ENCODE peak calls at places on chromosome 14, in four cellular contexts. Q is GM12865, K is fibroblast of lung, Y is dorsolateral prefrontal cortex. S is an unnamed sample.
A peak's percentile ranks its signal among the peaks of the same experiment; 100 is the strongest.

GRCh38 chr14:104357689-104358527 is 219.5 kb downstream of the KIF26A start:
- DNase-seq in Y (no peak), Q (no peak), K (no peak), S (no peak)

GRCh38 chr14:95953111-95953724 is 76.6 kb downstream of the TUNAR start:
- DNase-seq in Y (no peak), Q (no peak), K (peak; percentile 5), S (no peak)

GRCh38 chr14:97095269-97095668 is 298.1 kb downstream of the VRK1 start:
- DNase-seq in Q (no peak), Y (no peak), K (no peak), S (no peak)

GRCh38 chr14:76537912-76538647 is 162.1 kb downstream of the ESRRB start:
- DNase-seq in Y (no peak), Q (no peak), K (no peak), S (no peak)

GRCh38 chr14:91331761-91332447 is 85.7 kb downstream of the CCDC88C start:
- DNase-seq in Y (no peak), K (no peak), Q (no peak), S (no peak)

GRCh38 chr14:77186911-77187648 is 5.5 kb downstream of the TMEM63C start:
- DNase-seq in K (peak; percentile 93), Y (no peak), Q (no peak), S (no peak)

GRCh38 chr14:61101803-61102548 is 120.9 kb downstream of the SLC38A6 start:
- DNase-seq in K (peak; percentile 76), Q (peak; percentile 32), Y (no peak), S (no peak)

GRCh38 chr14:65224799-65225198 is 122.5 kb upstream of the MAX start:
- DNase-seq in Q (peak; percentile 54), Y (peak; percentile 28), K (no peak), S (no peak)

GRCh38 chr14:31261859-31262739 is 54.5 kb upstream of the HECTD1 start:
- DNase-seq in Y (no peak), K (peak; percentile 51), Q (peak; percentile 21), S (peak; percentile 23)

GRCh38 chr14:104469591-104469990 is 110.0 kb upstream of the C14orf180 start:
- DNase-seq in Q (no peak), Y (no peak), K (no peak), S (no peak)

GRCh38 chr14:52862652-52863338 is 71.4 kb upstream of the GNPNAT1 start:
- DNase-seq in K (peak; percentile 85), Q (no peak), Y (no peak), S (no peak)

GRCh38 chr14:60753264-60754126 is 18.9 kb downstream of the MNAT1 start:
- DNase-seq in Y (no peak), Q (peak; percentile 94), K (peak; percentile 58), S (peak; percentile 68)

GRCh38 chr14:91968280-91968679 is 20.8 kb upstream of the FBLN5 start:
- DNase-seq in K (no peak), Y (no peak), Q (peak; percentile 22), S (no peak)

DNA sequence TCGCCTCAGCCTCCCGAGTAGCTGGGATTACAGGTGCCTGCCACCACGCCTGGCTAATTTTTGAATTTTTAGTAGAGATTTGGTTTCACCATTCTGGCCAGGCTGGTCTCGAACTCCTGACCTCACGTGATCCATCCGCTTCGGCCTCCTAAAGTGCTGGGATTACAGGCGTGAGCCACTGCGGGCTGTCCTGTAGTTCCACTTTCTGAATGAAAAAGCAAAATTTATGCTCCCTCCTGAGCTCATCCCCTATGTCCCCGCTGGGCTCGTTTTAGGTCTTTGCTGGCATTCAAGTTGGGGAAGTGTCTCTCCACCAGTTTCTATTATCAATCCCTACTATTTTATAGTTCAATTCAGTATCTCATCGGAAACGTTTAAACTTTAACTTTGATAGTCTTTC is 11.7 kb upstream of the DNAL1 start:
- DNase-seq in Q (no peak), K (no peak), Y (no peak), S (no peak)
- H3K4me3 ChIP-seq in Q (peak overlapping the region; percentile 62), K (no peak overlapping the region), Y (peak overlapping the region; percentile 74), S (no peak overlapping the region)

GRCh38 chr14:100138082-100138787 is 21.2 kb downstream of the DEGS2 start:
- DNase-seq in Y (peak; percentile 80), K (no peak), Q (peak; percentile 53), S (no peak)

GRCh38 chr14:100134591-100134990 is 24.9 kb downstream of the DEGS2 start:
- DNase-seq in K (no peak), Q (no peak), Y (no peak), S (no peak)

GRCh38 chr14:100135073-100135472 is 24.4 kb downstream of the DEGS2 start:
- DNase-seq in K (no peak), Y (no peak), Q (no peak), S (no peak)

GRCh38 chr14:100137173-100137572 is 22.3 kb downstream of the DEGS2 start:
- DNase-seq in Q (no peak), Y (no peak), K (no peak), S (no peak)

DNA sequence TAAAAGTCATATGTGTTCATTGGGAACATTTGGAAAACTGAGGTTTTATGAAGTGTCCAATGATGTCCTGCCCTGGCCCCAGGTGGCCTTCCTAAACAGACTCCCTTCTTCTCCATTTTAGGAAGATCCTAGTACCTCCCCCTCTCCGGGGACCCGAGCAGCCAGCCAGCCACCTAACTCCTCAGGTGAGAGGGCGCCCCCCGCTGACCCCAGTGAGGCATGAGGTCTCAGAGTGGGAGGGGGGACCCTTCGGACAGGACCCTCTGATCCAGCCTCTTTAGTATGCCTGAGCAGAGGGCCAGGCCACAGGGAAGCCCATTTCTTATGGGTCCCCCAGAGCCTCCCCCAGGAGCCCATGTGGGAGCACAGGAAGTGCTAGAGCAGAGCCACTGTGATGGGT is 23.7 kb downstream of the DEGS2 start:
- DNase-seq in K (no peak), Y (no peak), Q (no peak), S (no peak)
- TF ChIP-seq CTCF in K (no peak), Y (no peak), Q (no peak), S (peak; percentile 18)

GRCh38 chr14:100654025-100654813 is 67.0 kb upstream of the BEGAIN start:
- DNase-seq in Q (peak; percentile 14), K (no peak), Y (no peak), S (no peak)
- H3K4me3 ChIP-seq in Q (no peak overlapping the region), K (no peak overlapping the region), Y (no peak overlapping the region), S (no peak overlapping the region)

GRCh38 chr14:78902010-78902623 is 731.9 kb downstream of the NRXN3 start:
- DNase-seq in Q (peak; percentile 47), K (peak; percentile 41), Y (peak; percentile 36), S (no peak)
- TF ChIP-seq CTCF in Q (peak; percentile 63), K (peak; percentile 65), Y (peak; percentile 87), S (peak; percentile 77)

S was measured in GM06990.